ENCODE peak calls at places on chromosome 1, in eight cellular contexts. J, H, Q, N, Y, W, Z and X are unnamed samples.

GRCh38 chr1:39405358-39405757 is 86.1 kb upstream of the BMP8A start:
- DNase-seq in J (no peak), H (no peak), Q (no peak), N (no peak), Y (no peak), W (no peak), Z (no peak), X (no peak)

GRCh38 chr1:101022294-101022693 is 3.3 kb downstream of the DPH5 start:
- DNase-seq in J (peak; percentile 30), H (no peak), Q (no peak), N (no peak), Y (no peak), W (no peak), Z (no peak), X (peak; percentile 3)

GRCh38 chr1:84772428-84772943 is 82.2 kb upstream of the SSX2IP start:
- DNase-seq in J (peak; percentile 75), H (peak; percentile 88), Q (peak; percentile 58), N (peak; percentile 94), Y (peak; percentile 81), W (peak; percentile 60), Z (peak; percentile 86), X (peak; percentile 86)

GRCh38 chr1:215526147-215526845 is 40.8 kb upstream of the KCTD3 start:
- DNase-seq in J (peak; percentile 63), H (no peak), Q (no peak), N (no peak), Y (peak; percentile 46), W (no peak), Z (no peak), X (peak; percentile 74)

GRCh38 chr1:41905103-41905675 is 13.5 kb downstream of the HIVEP3 start:
- DNase-seq in J (no peak), H (no peak), Q (no peak), N (no peak), Y (no peak), W (no peak), Z (no peak), X (no peak)

GRCh38 chr1:202807926-202808757 is at the start of gene KDM5B:
- DNase-seq in J (peak; percentile 84), H (peak; percentile 86), Q (no peak), N (peak; percentile 77), Y (peak; percentile 85), W (peak; percentile 81), Z (peak; percentile 84), X (peak; percentile 86)

GRCh38 chr1:181113061-181113695 is 24.7 kb downstream of the IER5 start:
- DNase-seq in J (no peak), H (no peak), Q (no peak), N (no peak), Y (peak; percentile 41), W (peak; percentile 62), Z (no peak), X (peak; percentile 31)

GRCh38 chr1:36384542-36385409 is 948 bp downstream of the STK40 start:
- DNase-seq in J (peak; percentile 71), H (peak; percentile 84), Q (no peak), N (peak; percentile 92), Y (peak; percentile 71), W (no peak), Z (peak; percentile 84), X (peak; percentile 80)

GRCh38 chr1:169113613-169114119 is 7.2 kb downstream of the ATP1B1 start:
- DNase-seq in J (no peak), H (no peak), Q (no peak), N (no peak), Y (no peak), W (peak; percentile 71), Z (no peak), X (no peak)

GRCh38 chr1:183569141-183569540 is 21.1 kb downstream of the NCF2 start:
- DNase-seq in J (no peak), H (no peak), Q (no peak), N (no peak), Y (no peak), W (peak; percentile 35), Z (no peak), X (no peak)

GRCh38 chr1:68378296-68379084 is 71.3 kb downstream of the RPE65 start:
- DNase-seq in J (no peak), H (no peak), Q (no peak), N (no peak), Y (no peak), W (no peak), Z (no peak), X (no peak)

GRCh38 chr1:247445775-247446364 is 12.0 kb downstream of the OR2B11 start:
- DNase-seq in J (no peak), H (peak; percentile 13), Q (no peak), N (no peak), Y (no peak), W (no peak), Z (no peak), X (no peak)

GRCh38 chr1:204684206-204684536 is 1.4 kb downstream of the LRRN2 start:
- DNase-seq in J (no peak), H (no peak), Q (no peak), N (no peak), Y (no peak), W (no peak), Z (no peak), X (peak; percentile 33)

GRCh38 chr1:219416598-219417238 is 196.2 kb downstream of the ZC3H11B start:
- DNase-seq in J (peak; percentile 52), H (peak; percentile 80), Q (peak; percentile 31), N (peak; percentile 64), Y (peak; percentile 44), W (no peak), Z (peak; percentile 59), X (peak; percentile 44)

GRCh38 chr1:14149431-14149830 is 449.1 kb upstream of the KAZN start:
- DNase-seq in J (no peak), H (no peak), Q (no peak), N (no peak), Y (peak; percentile 27), W (peak; percentile 18), Z (no peak), X (no peak)

GRCh38 chr1:18869847-18870246 is 10.4 kb upstream of the TAS1R2 start:
- DNase-seq in J (no peak), H (no peak), Q (no peak), N (no peak), Y (no peak), W (no peak), Z (no peak), X (no peak)

GRCh38 chr1:79074975-79075374 is 68.4 kb upstream of the ADGRL4 start:
- DNase-seq in J (no peak), H (no peak), Q (no peak), N (no peak), Y (no peak), W (no peak), Z (no peak), X (no peak)

GRCh38 chr1:39266269-39266668 is 61.8 kb downstream of the MACF1 start:
- DNase-seq in J (peak; percentile 24), H (peak; percentile 33), Q (no peak), N (no peak), Y (no peak), W (no peak), Z (no peak), X (peak; percentile 22)

GRCh38 chr1:217027403-217028080 is 304.3 kb upstream of the ESRRG start:
- DNase-seq in J (peak; percentile 50), H (no peak), Q (no peak), N (no peak), Y (no peak), W (no peak), Z (no peak), X (no peak)

GRCh38 chr1:83006271-83006670 is 992.7 kb downstream of the TTLL7 start:
- DNase-seq in J (no peak), H (no peak), Q (no peak), N (no peak), Y (no peak), W (no peak), Z (no peak), X (no peak)

GRCh38 chr1:40877681-40878080 is 15.5 kb upstream of the CITED4 start:
- DNase-seq in J (peak; percentile 79), H (no peak), Q (peak; percentile 24), N (peak; percentile 44), Y (no peak), W (peak; percentile 92), Z (peak; percentile 33), X (no peak)

DNA sequence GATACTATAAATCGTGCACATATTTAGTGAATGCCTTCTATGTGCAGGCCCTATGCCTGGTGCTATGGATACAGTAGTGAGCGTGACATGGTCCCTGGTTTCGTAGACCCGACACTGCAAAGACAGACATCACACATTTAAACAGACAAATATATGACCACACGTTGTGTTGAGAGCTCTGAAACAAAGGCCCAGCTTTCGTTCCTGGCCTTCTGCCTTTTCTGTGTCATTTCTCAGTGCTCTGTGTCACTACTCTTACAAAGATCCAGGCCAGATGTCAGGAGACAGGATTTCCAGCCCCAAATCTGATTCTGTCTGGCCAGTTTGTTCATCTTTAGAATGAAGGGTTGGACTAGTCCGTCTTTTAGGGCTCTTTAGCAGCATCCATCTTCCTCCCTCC is 19.3 kb upstream of the TRABD2B start:
- DNase-seq in J (no peak), H (no peak), Q (no peak), N (no peak), Y (no peak), W (no peak), Z (no peak), X (no peak)
- TF ChIP-seq POLR2A in J (no peak), H (no peak), Q (no peak), N (no peak), Y (no peak), W (no peak), Z (no peak), X (no peak)

GRCh38 chr1:33349778-33350610 is 29.1 kb upstream of the A3GALT2 start:
- DNase-seq in J (peak; percentile 91), H (peak; percentile 87), Q (peak; percentile 81), N (peak; percentile 89), Y (peak; percentile 97), W (peak; percentile 96), Z (peak; percentile 89), X (peak; percentile 88)
- TF ChIP-seq POLR2A in J (peak; percentile 74), H (no peak), Q (peak; percentile 76), N (no peak), Y (peak; percentile 96), W (peak; percentile 62), Z (peak; percentile 66), X (peak; percentile 84)

DNA sequence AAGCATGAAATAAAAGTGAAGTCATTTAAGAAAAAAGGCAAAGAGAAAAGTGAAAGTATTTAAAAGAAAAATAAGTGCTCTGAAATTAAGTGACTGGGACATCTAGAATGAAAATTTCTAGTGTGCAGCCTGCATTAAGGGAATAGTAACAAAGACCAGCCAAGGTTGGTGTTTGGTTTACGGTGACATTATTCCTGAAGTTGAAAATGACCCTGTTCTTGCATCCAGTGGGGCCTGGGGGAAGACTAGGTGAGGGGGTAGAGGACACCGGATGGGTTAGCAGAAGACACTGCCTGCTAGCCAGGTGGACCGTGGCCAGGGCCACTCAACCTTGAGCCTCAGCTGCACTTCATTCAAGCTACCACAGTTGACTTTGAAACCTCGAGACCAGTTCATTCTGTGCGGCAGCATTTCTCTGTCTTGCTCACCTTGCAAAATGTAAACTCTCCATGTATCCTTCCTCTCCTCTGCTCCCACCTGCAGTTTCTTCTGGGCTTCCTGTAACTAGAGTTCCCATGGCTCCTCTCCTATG is 14.3 kb upstream of the KCNK1 start:
- DNase-seq in J (no peak), H (no peak), Q (no peak), N (no peak), Y (no peak), W (no peak), Z (no peak), X (no peak)
- TF ChIP-seq POLR2A in J (no peak), H (no peak), Q (no peak), N (no peak), Y (no peak), W (no peak), Z (no peak), X (no peak)

DNA sequence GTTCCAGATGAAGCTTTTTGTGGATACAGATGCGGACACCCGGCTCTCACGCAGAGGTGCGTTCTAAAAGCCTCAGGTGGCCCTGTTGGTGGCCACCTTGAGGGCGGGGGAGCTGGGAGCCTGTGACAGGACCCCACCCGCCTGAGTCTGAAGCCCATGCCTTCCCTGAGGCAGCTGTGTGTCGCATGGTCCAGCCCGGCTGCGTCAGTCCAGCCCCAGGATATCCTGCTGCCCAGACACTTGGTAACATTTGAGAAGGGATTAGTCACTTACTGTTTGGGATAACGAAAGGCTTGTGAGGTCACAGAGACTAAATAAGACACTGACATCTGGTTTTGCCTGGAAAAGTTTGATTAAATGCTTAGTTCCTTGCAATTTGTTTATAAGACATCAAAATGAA is 68.9 kb downstream of the UCK2 start:
- DNase-seq in J (no peak), H (no peak), Q (no peak), N (no peak), Y (no peak), W (peak; percentile 57), Z (no peak), X (no peak)
- TF ChIP-seq POLR2A in J (no peak), H (no peak), Q (no peak), N (no peak), Y (no peak), W (no peak), Z (no peak), X (no peak)